ENCODE peak calls at places on chromosomes 11 and 22, in seven cellular contexts. One of them, this sample, is unnamed.

GRCh38 chr22:39967103-39967829 is 7.1 kb downstream of the TMA7B start:
- DNase-seq in HCT116: no peak
- DNase-seq in NCI-H1105 treated with DMSO at 0.1 percent for 48 hours: no peak
- DNase-seq in NCI-H2081: no peak
- DNase-seq in anterior cingulate cortex: no peak
- DNase-seq in activated CD8-positive, alpha-beta memory T cell treated with anti-CD3 and anti-CD28 coated beads for 48 hours: no peak
- DNase-seq in hippocampal formation: no peak
- DNase-seq in this sample: no peak

GRCh38 chr11:47020793-47021624 is 84.4 kb downstream of the CSTPP1 start:
- DNase-seq in HCT116: no peak
- DNase-seq in NCI-H1105 treated with DMSO at 0.1 percent for 48 hours: no peak
- DNase-seq in NCI-H2081: peak; percentile 58
- DNase-seq in anterior cingulate cortex: no peak
- DNase-seq in activated CD8-positive, alpha-beta memory T cell treated with anti-CD3 and anti-CD28 coated beads for 48 hours: no peak
- DNase-seq in hippocampal formation: no peak
- DNase-seq in this sample: no peak

GRCh38 chr11:112588252-112588668 is 327.6 kb upstream of the PLET1 start:
- DNase-seq in HCT116: peak; percentile 83
- DNase-seq in NCI-H1105 treated with DMSO at 0.1 percent for 48 hours: peak; percentile 89
- DNase-seq in NCI-H2081: peak; percentile 93
- DNase-seq in anterior cingulate cortex: peak; percentile 82
- DNase-seq in activated CD8-positive, alpha-beta memory T cell treated with anti-CD3 and anti-CD28 coated beads for 48 hours: peak; percentile 3
- DNase-seq in hippocampal formation: peak; percentile 96
- DNase-seq in this sample: no peak

GRCh38 chr22:20751185-20751851 is 22.6 kb upstream of the SERPIND1 start:
- DNase-seq in HCT116: no peak
- DNase-seq in NCI-H1105 treated with DMSO at 0.1 percent for 48 hours: peak; percentile 27
- DNase-seq in NCI-H2081: no peak
- DNase-seq in anterior cingulate cortex: no peak
- DNase-seq in activated CD8-positive, alpha-beta memory T cell treated with anti-CD3 and anti-CD28 coated beads for 48 hours: no peak
- DNase-seq in hippocampal formation: peak; percentile 5
- DNase-seq in this sample: no peak

GRCh38 chr11:131467645-131468270 is 97.3 kb downstream of the NTM start:
- DNase-seq in HCT116: no peak
- DNase-seq in NCI-H1105 treated with DMSO at 0.1 percent for 48 hours: no peak
- DNase-seq in NCI-H2081: no peak
- DNase-seq in anterior cingulate cortex: no peak
- DNase-seq in activated CD8-positive, alpha-beta memory T cell treated with anti-CD3 and anti-CD28 coated beads for 48 hours: no peak
- DNase-seq in hippocampal formation: no peak
- DNase-seq in this sample: no peak

GRCh38 chr22:26656896-26657851 is at the start of gene MIAT:
- DNase-seq in HCT116: no peak
- DNase-seq in NCI-H1105 treated with DMSO at 0.1 percent for 48 hours: peak; percentile 53
- DNase-seq in NCI-H2081: peak; percentile 40
- DNase-seq in anterior cingulate cortex: peak; percentile 88
- DNase-seq in activated CD8-positive, alpha-beta memory T cell treated with anti-CD3 and anti-CD28 coated beads for 48 hours: peak; percentile 26
- DNase-seq in hippocampal formation: peak; percentile 48
- DNase-seq in this sample: no peak

GRCh38 chr11:125941606-125942275 is 4.1 kb upstream of the VSIG10L2 start:
- DNase-seq in HCT116: peak; percentile 22
- DNase-seq in NCI-H1105 treated with DMSO at 0.1 percent for 48 hours: peak; percentile 94
- DNase-seq in NCI-H2081: peak; percentile 90
- DNase-seq in anterior cingulate cortex: no peak
- DNase-seq in activated CD8-positive, alpha-beta memory T cell treated with anti-CD3 and anti-CD28 coated beads for 48 hours: no peak
- DNase-seq in hippocampal formation: no peak
- DNase-seq in this sample: no peak

GRCh38 chr22:50504245-50505211 is 3.0 kb downstream of the LMF2 start:
- DNase-seq in HCT116: no peak
- DNase-seq in NCI-H1105 treated with DMSO at 0.1 percent for 48 hours: no peak
- DNase-seq in NCI-H2081: no peak
- DNase-seq in anterior cingulate cortex: no peak
- DNase-seq in activated CD8-positive, alpha-beta memory T cell treated with anti-CD3 and anti-CD28 coated beads for 48 hours: no peak
- DNase-seq in hippocampal formation: no peak
- DNase-seq in this sample: no peak

GRCh38 chr11:34299962-34300350 is 57.9 kb downstream of the ABTB2 start:
- DNase-seq in HCT116: no peak
- DNase-seq in NCI-H1105 treated with DMSO at 0.1 percent for 48 hours: no peak
- DNase-seq in NCI-H2081: no peak
- DNase-seq in anterior cingulate cortex: peak; percentile 6
- DNase-seq in activated CD8-positive, alpha-beta memory T cell treated with anti-CD3 and anti-CD28 coated beads for 48 hours: no peak
- DNase-seq in hippocampal formation: peak; percentile 9
- DNase-seq in this sample: no peak

This sample was measured in mesothelial cell of epicardium.